ENCODE peak calls at places on chromosome 19, in seven cellular contexts. W is lung, F is heart left ventricle, K is MCF 10A, S is H1, C is lower leg skin, O is uterus. V is an unnamed sample.

GRCh38 chr19:6767081-6767356 is 216 bp downstream of the SH2D3A start:
- DNase-seq in K (peak; percentile 62), O (no peak), C (no peak), F (no peak), S (no peak), W (no peak), V (no peak)

GRCh38 chr19:19475845-19476828 is 39.2 kb downstream of the TSSK6 start:
- DNase-seq in O (no peak), F (no peak), S (no peak), C (no peak), K (peak; percentile 43), W (no peak), V (peak; percentile 35)

GRCh38 chr19:44718441-44719261 is 19.7 kb downstream of the CEACAM16 start:
- DNase-seq in S (no peak), K (peak; percentile 65), W (peak; percentile 70), C (no peak), O (peak; percentile 62), F (peak; percentile 91), V (peak; percentile 35)

GRCh38 chr19:8552810-8553209 is 24.4 kb downstream of the MYO1F start:
- DNase-seq in S (peak; percentile 10), C (no peak), O (no peak), K (peak; percentile 26), W (no peak), F (no peak), V (peak; percentile 16)

GRCh38 chr19:55694656-55695491 is 19.8 kb downstream of the EPN1 start:
- DNase-seq in S (no peak), W (no peak), K (no peak), F (peak; percentile 17), O (no peak), C (no peak), V (no peak)

GRCh38 chr19:16067205-16067938 is 8.9 kb upstream of the TPM4 start:
- DNase-seq in C (no peak), S (no peak), K (peak; percentile 92), O (peak; percentile 88), F (peak; percentile 49), W (peak; percentile 71), V (peak; percentile 88)

GRCh38 chr19:10191347-10191746 is 3.4 kb downstream of the DNMT1 start:
- DNase-seq in K (peak; percentile 13), O (peak; percentile 15), C (no peak), S (no peak), W (no peak), F (no peak), V (peak; percentile 94)

GRCh38 chr19:56405062-56405461 is 930 bp downstream of the ZNF583 start:
- DNase-seq in K (no peak), W (no peak), O (no peak), F (no peak), S (no peak), C (no peak), V (no peak)

GRCh38 chr19:2428756-2429711 is 1.6 kb upstream of the TIMM13 start:
- DNase-seq in F (no peak), C (no peak), W (no peak), S (no peak), K (no peak), O (no peak), V (no peak)

GRCh38 chr19:40609561-40610395 is 8.6 kb downstream of the LTBP4 start:
- DNase-seq in C (peak; percentile 93), F (peak; percentile 94), W (peak; percentile 97), O (peak; percentile 75), S (no peak), K (peak; percentile 97), V (peak; percentile 85)

DNA sequence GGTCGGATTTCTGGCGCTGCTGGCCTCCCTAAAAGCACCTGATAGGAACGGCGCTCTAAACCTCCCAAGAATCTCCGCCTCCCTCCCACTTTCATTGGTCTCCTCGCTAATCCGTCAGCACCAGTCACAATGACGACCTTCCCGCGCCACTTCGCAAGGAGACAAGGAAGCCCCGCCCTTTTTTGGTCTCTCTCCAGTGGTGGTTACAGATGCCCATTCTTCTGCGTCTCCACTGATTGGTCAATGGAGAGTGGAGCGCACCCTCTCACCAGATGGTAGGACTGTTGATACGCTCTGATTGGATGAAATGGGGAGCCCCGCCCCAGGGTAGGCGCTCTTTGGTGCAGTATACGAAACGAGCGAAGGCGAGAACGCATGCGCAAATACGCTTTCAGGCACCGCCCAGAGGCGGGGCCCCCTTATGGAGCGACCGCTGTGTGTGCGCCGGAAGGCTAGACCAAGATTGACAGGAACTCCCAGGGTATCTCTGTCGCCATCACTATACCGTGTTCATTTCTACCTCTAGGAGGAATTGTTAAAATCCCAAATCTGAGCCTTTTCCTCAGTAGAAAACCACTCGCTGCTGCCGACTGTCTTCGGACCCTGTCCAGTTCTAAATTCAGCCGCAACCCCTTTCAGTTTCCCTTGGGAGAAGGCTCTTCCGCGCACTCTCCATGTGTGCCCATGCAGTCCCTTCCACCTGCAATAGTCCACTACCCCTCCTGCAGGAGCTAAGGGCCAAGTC is 617 bp upstream of the HNRNPL start:
- DNase-seq in F (peak; percentile 100), O (peak; percentile 99), W (peak; percentile 100), C (peak; percentile 100), K (peak; percentile 100), S (peak; percentile 100), V (peak; percentile 100)
- TF ChIP-seq CTCF in F (no peak), O (peak; percentile 61), W (no peak), C (no peak), K (no peak), S (no peak), V (peak; percentile 7)

GRCh38 chr19:480016-480855 is 16.1 kb upstream of the MADCAM1 start:
- DNase-seq in K (no peak), F (peak; percentile 87), W (peak; percentile 80), C (peak; percentile 71), S (no peak), O (peak; percentile 70), V (peak; percentile 12)

GRCh38 chr19:485122-485521 is 11.2 kb upstream of the MADCAM1 start:
- DNase-seq in O (no peak), W (no peak), C (no peak), S (no peak), K (no peak), F (no peak), V (no peak)

GRCh38 chr19:484494-484893 is 11.8 kb upstream of the MADCAM1 start:
- DNase-seq in S (no peak), C (no peak), K (no peak), W (no peak), F (no peak), O (no peak), V (no peak)

GRCh38 chr19:483332-484072 is 12.8 kb upstream of the MADCAM1 start:
- DNase-seq in O (no peak), K (no peak), S (no peak), C (no peak), W (no peak), F (no peak), V (no peak)

DNA sequence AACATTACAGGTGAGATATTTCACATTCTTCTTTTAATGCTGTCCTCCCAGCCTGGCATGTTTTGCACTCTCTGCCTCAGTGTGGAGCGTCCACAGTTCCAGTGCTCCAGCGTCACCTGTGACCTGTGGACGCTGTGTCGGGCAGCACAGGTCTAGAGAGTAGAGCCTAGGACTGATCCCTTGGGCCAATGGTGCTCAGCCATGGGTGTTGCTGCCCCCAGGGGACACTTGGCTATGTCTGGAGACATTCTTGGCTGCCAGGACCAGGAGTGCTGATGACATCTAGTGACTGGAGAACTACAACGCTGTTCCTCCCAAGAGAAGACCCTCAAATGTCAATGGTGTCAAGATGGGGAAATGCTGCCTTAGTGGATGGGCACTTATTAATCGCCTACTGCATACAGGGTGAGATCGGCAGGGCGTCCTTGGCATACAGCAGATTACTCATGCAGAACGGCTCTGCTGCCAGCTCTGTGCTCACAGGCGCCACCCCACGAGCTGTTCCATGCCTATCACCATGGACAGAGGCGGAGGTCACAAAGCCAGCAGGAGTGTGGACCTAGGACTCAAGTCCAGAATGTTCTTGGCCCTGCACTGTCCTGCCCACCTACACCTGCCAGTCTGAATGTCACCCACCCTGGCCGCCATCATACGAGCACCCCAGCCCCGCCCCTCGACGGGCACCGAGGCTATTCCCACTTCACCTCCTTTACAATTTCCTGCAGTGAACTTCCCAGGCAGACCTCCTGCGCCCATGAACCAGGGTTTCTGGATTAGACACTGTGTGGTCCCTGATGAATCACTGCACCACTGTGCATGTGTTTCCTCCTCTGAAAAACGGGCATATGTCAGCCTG is 13.9 kb upstream of the MADCAM1 start:
- DNase-seq in K (no peak), W (no peak), O (no peak), C (no peak), F (no peak), S (no peak), V (no peak)
- TF ChIP-seq CTCF in K (no peak), W (no peak), O (no peak), C (no peak), F (no peak), S (peak; percentile 24), V (no peak)

GRCh38 chr19:11798391-11799296 is at the start of gene ZNF491:
- DNase-seq in O (peak; percentile 87), S (peak; percentile 75), F (peak; percentile 95), C (peak; percentile 89), K (no peak), W (peak; percentile 95), V (peak; percentile 88)
- TF ChIP-seq CTCF in O (peak; percentile 22), S (peak; percentile 38), F (peak; percentile 23), C (no peak), K (no peak), W (no peak), V (peak; percentile 30)

GRCh38 chr19:17445526-17446165 is 2.8 kb downstream of the TMEM221 start:
- DNase-seq in F (no peak), O (no peak), K (no peak), C (no peak), W (no peak), S (no peak), V (no peak)

GRCh38 chr19:17447704-17448189 is 721 bp downstream of the TMEM221 start:
- DNase-seq in K (no peak), W (no peak), C (no peak), O (no peak), F (no peak), S (no peak), V (no peak)

GRCh38 chr19:17451820-17452219 is 3.4 kb upstream of the TMEM221 start:
- DNase-seq in C (no peak), K (no peak), W (no peak), O (no peak), F (no peak), S (no peak), V (no peak)

GRCh38 chr19:17450264-17451075 is 2.0 kb upstream of the TMEM221 start:
- DNase-seq in C (no peak), W (no peak), O (no peak), S (no peak), K (peak; percentile 94), F (no peak), V (no peak)

DNA sequence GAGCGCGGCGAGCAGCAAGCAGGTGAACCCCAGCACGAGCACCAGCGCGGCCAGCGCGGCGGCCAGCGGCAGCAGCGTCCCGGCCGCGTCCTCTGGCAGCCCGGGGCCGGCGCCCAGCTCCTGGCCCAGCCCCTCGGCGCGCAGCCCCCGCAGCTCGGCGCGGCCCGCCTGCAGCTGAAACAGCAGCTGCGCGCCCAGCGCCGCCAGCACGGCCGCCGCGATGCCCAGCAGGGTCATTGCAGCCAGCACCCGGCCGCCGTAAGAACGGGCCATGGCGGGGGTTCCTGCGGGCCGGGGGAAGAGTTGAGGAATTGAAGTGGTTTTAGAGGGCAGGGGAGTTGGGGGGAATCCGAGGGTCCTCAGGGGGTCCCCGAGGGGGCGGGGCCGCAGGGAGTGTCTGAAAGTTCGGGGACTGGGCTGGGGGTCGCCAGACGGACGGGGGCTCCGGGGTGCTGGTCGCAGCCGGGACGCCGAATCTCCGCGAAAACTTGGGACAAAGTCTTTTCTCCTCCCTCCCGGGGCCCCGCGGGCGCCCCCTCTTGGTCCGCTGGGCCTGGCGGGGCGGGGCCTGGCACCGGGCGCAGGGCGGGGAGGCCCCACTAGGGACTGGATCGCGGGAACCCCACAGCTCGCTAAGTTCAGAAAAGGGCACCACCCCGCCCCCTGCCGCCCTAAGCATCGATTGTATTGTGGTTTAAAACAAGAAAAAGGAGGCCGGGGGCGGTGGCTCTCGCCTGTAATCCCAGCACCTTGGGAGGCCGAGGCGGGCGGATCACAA is at the start of gene TMEM221:
- DNase-seq in C (no peak), S (no peak), O (peak; percentile 76), K (no peak), W (no peak), F (peak; percentile 53), V (no peak)
- TF ChIP-seq CTCF in C (no peak), S (peak; percentile 60), O (peak; percentile 37), K (peak; percentile 14), W (no peak), F (peak; percentile 46), V (peak; percentile 47)

V was measured in astrocyte of the spinal cord.